ENCODE peak calls at places on chromosomes 12 and 14, in eight cellular contexts. P is stimulated activated naive CD8-positive, alpha-beta T cell treated with anti-CD3 and anti-CD28 coated beads, Interleukin-15, Interleukin-2, amounts not matched to agents 100 U/mL and 50 U/mL, for 24 hours; R is head of caudate nucleus; G is activated effector memory CD4-positive, alpha-beta T cell treated with Interleukin-2 at 50 U/mL for 16 hours; O is T-helper 1 cell; A is iris pigment epithelial cell; Q is myocyte; I is ELF-1. Z is an unnamed sample.

GRCh38 chr12:123686636-123687190 is 15.8 kb downstream of the TCTN2 start:
- DNase-seq in Q (no peak), P (no peak), I (no peak), R (no peak), O (no peak), A (no peak), G (no peak), Z (no peak)

GRCh38 chr12:126784328-126784921 is 1482.5 kb upstream of the TMEM132C start:
- DNase-seq in I (peak; percentile 33), Q (peak; percentile 69), O (no peak), A (peak; percentile 24), G (no peak), P (peak; percentile 19), R (no peak), Z (no peak)

GRCh38 chr14:43503508-43503907 is 1003.6 kb downstream of the FSCB start:
- DNase-seq in Q (no peak), O (no peak), P (no peak), A (no peak), R (no peak), G (no peak), I (no peak), Z (no peak)

GRCh38 chr12:76101739-76102385 is 17.4 kb upstream of the NAP1L1 start:
- DNase-seq in I (peak; percentile 57), R (no peak), G (no peak), Q (no peak), P (no peak), A (no peak), O (no peak), Z (no peak)

GRCh38 chr14:64878775-64879634 is 702 bp downstream of the SPTB start:
- DNase-seq in R (no peak), G (no peak), A (no peak), Q (peak; percentile 5), O (peak; percentile 2), P (no peak), I (peak; percentile 39), Z (no peak)

GRCh38 chr12:53659011-53659551 is 16.8 kb downstream of the ATP5MC2 start:
- DNase-seq in R (peak; percentile 76), I (peak; percentile 71), A (peak; percentile 69), P (no peak), G (no peak), O (no peak), Q (peak; percentile 66), Z (no peak)

GRCh38 chr14:32724864-32725550 is 213.7 kb upstream of the NPAS3 start:
- DNase-seq in Q (peak; percentile 63), O (no peak), R (no peak), A (peak; percentile 86), G (no peak), P (no peak), I (peak; percentile 38), Z (no peak)

GRCh38 chr12:43347026-43347425 is 205.0 kb downstream of the ADAMTS20 start:
- DNase-seq in Q (no peak), I (no peak), G (no peak), P (no peak), R (no peak), O (no peak), A (no peak), Z (no peak)

GRCh38 chr14:53608369-53608768 is 348.3 kb downstream of the BMP4 start:
- DNase-seq in Q (peak; percentile 72), R (no peak), P (no peak), G (no peak), A (no peak), I (no peak), O (no peak), Z (no peak)

GRCh38 chr14:67532998-67533753 is at the start of gene PLEKHH1:
- DNase-seq in P (peak; percentile 71), O (peak; percentile 25), I (peak; percentile 82), R (peak; percentile 94), Q (peak; percentile 39), G (peak; percentile 22), A (peak; percentile 77), Z (no peak)

GRCh38 chr12:84741727-84742126 is 170.9 kb downstream of the SLC6A15 start:
- DNase-seq in I (peak; percentile 44), G (no peak), O (no peak), A (no peak), R (no peak), P (no peak), Q (no peak), Z (no peak)

GRCh38 chr14:23299186-23299521 is 3.5 kb downstream of the PPP1R3E start:
- DNase-seq in Q (no peak), R (no peak), G (no peak), P (no peak), O (no peak), A (no peak), I (no peak), Z (no peak)

GRCh38 chr12:103392722-103393121 is 103.0 kb downstream of the C12orf42 start:
- DNase-seq in A (no peak), O (no peak), I (no peak), G (no peak), Q (no peak), P (no peak), R (no peak), Z (no peak)

Z was measured in T-cell.